ENCODE peak calls at places on chromosome 6, in four cellular contexts. R is GM23338, B is RWPE1, J is IMR-90. I is an unnamed sample.

GRCh38 chr6:151160869-151161268 is 78.9 kb upstream of the AKAP12 start:
- DNase-seq in R (peak), B (no peak), J (no peak), I (no peak)

GRCh38 chr6:37381579-37381978 is 27.8 kb downstream of the RNF8 start:
- DNase-seq in R (peak), B (peak), J (peak), I (peak)

GRCh38 chr6:105192707-105193465 is 13.1 kb upstream of the POPDC3 start:
- DNase-seq in R (no peak), B (peak), J (peak), I (peak)

GRCh38 chr6:3208775-3209113 is 18.7 kb downstream of the TUBB2B start:
- DNase-seq in R (no peak), B (no peak), J (no peak), I (no peak)

GRCh38 chr6:14673201-14673600 is 555.6 kb downstream of the CD83 start:
- DNase-seq in R (no peak), B (no peak), J (peak), I (no peak)

GRCh38 chr6:139370047-139370706 is 4.3 kb downstream of the CITED2 start:
- DNase-seq in R (no peak), B (no peak), J (peak), I (peak)

GRCh38 chr6:34912715-34913464 is 23.8 kb downstream of the ANKS1A start:
- DNase-seq in R (no peak), B (peak), J (peak), I (no peak)

GRCh38 chr6:53041356-53041755 is 23.8 kb upstream of the FBXO9 start:
- DNase-seq in R (no peak), B (no peak), J (peak), I (no peak)

GRCh38 chr6:11650297-11650696 is 112.7 kb downstream of the TMEM170B start:
- DNase-seq in R (peak), B (no peak), J (peak), I (no peak)

GRCh38 chr6:3456794-3457709 is at the start of gene SLC22A23:
- DNase-seq in R (peak), B (peak), J (no peak), I (peak)

GRCh38 chr6:36320475-36320874 is 16.2 kb downstream of the BNIP5 start:
- DNase-seq in R (no peak), B (peak), J (no peak), I (no peak)

GRCh38 chr6:53573299-53573698 is 28.4 kb upstream of the GCLC start:
- DNase-seq in R (peak), B (no peak), J (no peak), I (no peak)

GRCh38 chr6:12343440-12344162 is 53.4 kb downstream of the EDN1 start:
- DNase-seq in R (no peak), B (no peak), J (peak), I (no peak)

GRCh38 chr6:29490055-29490454 is 2.3 kb upstream of the MAS1L start:
- DNase-seq in R (no peak), B (no peak), J (no peak), I (no peak)

GRCh38 chr6:169864148-169865030 is 113.0 kb downstream of the ERMARD start:
- DNase-seq in R (no peak), B (no peak), J (no peak), I (no peak)

GRCh38 chr6:27025351-27025750 is 222.2 kb upstream of the PRSS16 start:
- DNase-seq in R (no peak), B (no peak), J (no peak), I (no peak)

GRCh38 chr6:7431594-7432390 is 42.2 kb downstream of the RIOK1 start:
- DNase-seq in R (peak), B (no peak), J (peak), I (no peak)

GRCh38 chr6:137645850-137646249 is 151.7 kb upstream of the OLIG3 start:
- DNase-seq in R (peak), B (no peak), J (no peak), I (no peak)

GRCh38 chr6:2378046-2378657 is 132.7 kb upstream of the GMDS start:
- DNase-seq in R (peak), B (no peak), J (no peak), I (no peak)

GRCh38 chr6:40556881-40557280 is 30.3 kb downstream of the LRFN2 start:
- DNase-seq in R (no peak), B (no peak), J (no peak), I (no peak)

GRCh38 chr6:117483004-117483644 is 650 bp downstream of the DCBLD1 start:
- DNase-seq in R (peak), B (peak), J (peak), I (peak)

GRCh38 chr6:53894086-53894485 is 99.3 kb downstream of the LRRC1 start:
- DNase-seq in R (no peak), B (peak), J (peak), I (no peak)

GRCh38 chr6:129696028-129696418 is 14.0 kb downstream of the ARHGAP18 start:
- DNase-seq in R (no peak), B (no peak), J (no peak), I (no peak)

GRCh38 chr6:6736753-6737654 is 148.5 kb downstream of the LY86 start:
- DNase-seq in R (peak), B (no peak), J (no peak), I (peak)

GRCh38 chr6:157110620-157111019 is 212.7 kb downstream of the TMEM242 start:
- DNase-seq in R (no peak), B (no peak), J (peak), I (no peak)

GRCh38 chr6:27772261-27773001 is 139.8 kb downstream of the OR2B2 start:
- DNase-seq in R (peak), B (peak), J (peak), I (peak)

GRCh38 chr6:37990762-37991525 is 171.4 kb downstream of the ZFAND3 start:
- DNase-seq in R (peak), B (peak), J (peak), I (no peak)

GRCh38 chr6:36349240-36349639 is 12.6 kb upstream of the BNIP5 start:
- DNase-seq in R (no peak), B (peak), J (no peak), I (no peak)

GRCh38 chr6:4616311-4616710 is 159.9 kb upstream of the CDYL start:
- DNase-seq in R (no peak), B (no peak), J (no peak), I (no peak)

GRCh38 chr6:2891768-2892170 is 11.3 kb downstream of the SERPINB9 start:
- DNase-seq in R (no peak), B (peak), J (no peak), I (no peak)

GRCh38 chr6:133855599-133855972 is 33.3 kb upstream of the TCF21 start:
- DNase-seq in R (no peak), B (no peak), J (no peak), I (no peak)

GRCh38 chr6:170022827-170023619 is 267.9 kb downstream of the DLL1 start:
- DNase-seq in R (peak), B (no peak), J (no peak), I (no peak)

GRCh38 chr6:13851803-13852202 is 37.4 kb upstream of the MCUR1 start:
- DNase-seq in R (no peak), B (no peak), J (no peak), I (no peak)

GRCh38 chr6:167103041-167103816 is 19.7 kb upstream of the CCR6 start:
- DNase-seq in R (no peak), B (no peak), J (no peak), I (no peak)

GRCh38 chr6:115898246-115898645 is 162.4 kb downstream of the FRK start:
- DNase-seq in R (no peak), B (no peak), J (no peak), I (no peak)

GRCh38 chr6:154604120-154604519 is 93.6 kb upstream of the CNKSR3 start:
- DNase-seq in R (peak), B (no peak), J (no peak), I (no peak)

GRCh38 chr6:56760842-56761241 is 118.2 kb upstream of the DST start:
- DNase-seq in R (no peak), B (no peak), J (no peak), I (no peak)
- H3K27ac ChIP-seq in R (no peak), B (peak), J (peak), I (peak)

GRCh38 chr6:41637179-41638001 is 878 bp upstream of the MDFI start:
- DNase-seq in R (peak), B (peak), J (no peak), I (no peak)

GRCh38 chr6:41634657-41635056 is 3.6 kb upstream of the MDFI start:
- DNase-seq in R (peak), B (no peak), J (no peak), I (no peak)

GRCh38 chr6:41636803-41637178 is 1.5 kb upstream of the MDFI start:
- DNase-seq in R (peak), B (peak), J (no peak), I (no peak)

GRCh38 chr6:41633235-41633634 is 5.0 kb upstream of the MDFI start:
- DNase-seq in R (no peak), B (no peak), J (no peak), I (no peak)

DNA sequence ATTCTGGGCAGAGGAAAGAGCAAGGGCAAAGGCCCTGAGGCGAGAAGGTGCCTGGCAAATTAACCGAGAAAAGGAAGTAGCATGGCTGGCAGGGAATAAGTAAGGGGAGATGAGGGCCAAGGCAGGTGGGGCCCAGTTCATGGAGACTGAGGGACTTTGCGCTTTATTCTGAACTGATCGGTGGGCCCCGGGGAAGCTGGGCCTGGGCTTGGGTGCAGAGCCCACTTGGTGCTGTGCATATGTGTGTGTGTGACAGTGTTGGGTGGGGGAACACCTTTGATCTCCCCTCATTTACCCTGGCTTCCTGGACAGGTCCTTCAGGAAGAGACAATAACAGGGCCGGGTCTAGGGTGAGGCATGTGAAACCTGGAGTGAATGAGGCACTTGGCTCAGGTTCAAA is 2.9 kb upstream of the MDFI start:
- DNase-seq in R (no peak), B (no peak), J (no peak), I (no peak)
- H3K27ac ChIP-seq in R (no peak), B (peak), J (no peak), I (no peak)

GRCh38 chr6:75609639-75610590 is 8.2 kb downstream of the SENP6 start:
- DNase-seq in R (peak), B (no peak), J (peak), I (peak)

GRCh38 chr6:75605635-75606034 is 4.0 kb downstream of the SENP6 start:
- DNase-seq in R (no peak), B (no peak), J (no peak), I (no peak)

GRCh38 chr6:75611011-75611701 is 9.5 kb downstream of the SENP6 start:
- DNase-seq in R (no peak), B (no peak), J (no peak), I (no peak)

GRCh38 chr6:75608955-75609533 is 7.4 kb downstream of the SENP6 start:
- DNase-seq in R (no peak), B (no peak), J (no peak), I (no peak)

DNA sequence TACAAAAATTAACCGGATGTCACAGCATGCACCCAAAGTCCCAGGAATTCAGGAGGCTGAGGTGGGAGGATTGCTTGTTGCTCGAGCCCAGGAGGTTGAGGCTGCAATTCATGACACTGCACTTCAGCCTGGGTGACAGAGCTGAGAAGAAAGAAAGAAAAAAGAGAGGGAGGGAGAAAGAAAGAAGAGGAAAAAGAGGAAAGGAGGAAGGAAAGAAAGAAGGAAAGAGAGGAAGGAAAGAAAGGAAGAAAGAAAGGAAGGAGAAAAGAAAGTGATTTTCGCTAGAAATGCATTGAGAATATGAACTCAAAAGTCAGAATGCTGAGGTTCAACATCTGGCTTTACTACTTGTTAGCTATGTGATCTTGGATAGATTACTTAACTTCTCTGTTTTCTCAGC is 6.6 kb downstream of the SENP6 start:
- DNase-seq in R (no peak), B (no peak), J (no peak), I (no peak)
- H3K27ac ChIP-seq in R (peak), B (no peak), J (no peak), I (peak)

GRCh38 chr6:33411632-33412005 is 805 bp downstream of the PHF1 start:
- DNase-seq in R (no peak), B (no peak), J (no peak), I (no peak)

GRCh38 chr6:33414592-33415271 is 3.2 kb downstream of the CUTA start:
- DNase-seq in R (peak), B (no peak), J (no peak), I (no peak)

GRCh38 chr6:33412140-33413009 is 1.6 kb downstream of the PHF1 start:
- DNase-seq in R (no peak), B (no peak), J (no peak), I (no peak)

GRCh38 chr6:33413200-33413599 is 2.4 kb downstream of the PHF1 start:
- DNase-seq in R (no peak), B (no peak), J (no peak), I (no peak)

DNA sequence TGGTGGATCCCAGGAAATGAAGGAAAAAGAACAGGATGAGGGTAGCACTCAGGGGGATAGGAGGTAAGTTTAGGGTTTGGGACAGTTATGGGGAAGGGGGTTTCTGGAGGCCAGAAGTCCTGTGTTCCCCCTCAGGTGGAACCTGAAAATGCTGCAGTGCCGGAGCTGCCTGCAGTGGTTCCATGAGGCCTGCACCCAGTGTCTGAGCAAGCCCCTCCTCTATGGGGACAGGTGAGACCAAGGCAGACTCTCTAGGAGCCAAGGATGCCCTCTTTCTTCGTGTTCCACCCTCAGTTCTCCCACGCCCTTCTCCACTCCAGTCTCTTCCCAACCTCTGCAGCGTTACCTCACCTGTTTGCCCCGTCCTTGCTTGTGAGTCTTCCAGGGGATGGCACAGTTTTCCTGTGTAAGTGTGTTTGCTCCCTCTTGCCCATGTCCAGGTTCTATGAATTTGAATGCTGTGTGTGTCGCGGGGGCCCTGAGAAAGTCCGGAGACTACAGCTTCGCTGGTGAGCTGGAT is 2.8 kb downstream of the PHF1 start:
- DNase-seq in R (no peak), B (no peak), J (no peak), I (no peak)
- H3K27ac ChIP-seq in R (no peak), B (peak), J (no peak), I (no peak)

GRCh38 chr6:145963216-145964068 is 716 bp downstream of the SHPRH start:
- DNase-seq in R (peak), B (peak), J (peak), I (no peak)
- H3K27ac ChIP-seq in R (peak), B (peak), J (peak), I (peak)